ENCODE peak calls at places on chromosomes 1 and 21, in five cellular contexts. R, V, O, P and H are unnamed samples.

GRCh38 chr1:191034126-191034525 is 556.5 kb upstream of the BRINP3 start:
- DNase-seq in R (no peak), P (no peak), V (no peak), O (no peak), H (no peak)

GRCh38 chr1:6467224-6467623 is 1.3 kb upstream of the TNFRSF25 start:
- DNase-seq in P (no peak), O (no peak), R (no peak), V (no peak), H (no peak)

GRCh38 chr1:222995620-222996306 is 147.3 kb downstream of the TLR5 start:
- DNase-seq in R (no peak), V (no peak), P (no peak), O (no peak), H (no peak)

GRCh38 chr1:54254055-54254454 is 54.1 kb downstream of the MRPL37 start:
- DNase-seq in V (no peak), R (no peak), P (peak; percentile 26), O (no peak), H (peak; percentile 59)

GRCh38 chr1:119870917-119871486 is 25.3 kb downstream of the ADAM30 start:
- DNase-seq in O (peak; percentile 85), R (peak; percentile 89), V (peak; percentile 85), P (peak; percentile 69), H (peak; percentile 82)

GRCh38 chr1:21289700-21290545 is at the start of gene ECE1:
- DNase-seq in P (peak; percentile 52), O (peak; percentile 80), R (peak; percentile 73), V (no peak), H (peak; percentile 53)

GRCh38 chr1:202599669-202600431 is 110.4 kb downstream of the SYT2 start:
- DNase-seq in P (peak; percentile 51), V (peak; percentile 87), O (peak; percentile 79), R (peak; percentile 73), H (peak; percentile 73)

GRCh38 chr1:12057940-12058687 is 5.0 kb upstream of the TNFRSF8 start:
- DNase-seq in R (no peak), P (no peak), O (no peak), V (no peak), H (no peak)

GRCh38 chr1:33349081-33349759 is 28.3 kb upstream of the A3GALT2 start:
- DNase-seq in R (peak; percentile 75), P (no peak), O (peak; percentile 87), V (peak; percentile 75), H (peak; percentile 56)

GRCh38 chr1:2861143-2861987 is 59.9 kb upstream of the TTC34 start:
- DNase-seq in P (no peak), O (no peak), R (no peak), V (no peak), H (no peak)

GRCh38 chr1:111812306-111812705 is 56.6 kb downstream of the DDX20 start:
- DNase-seq in V (no peak), O (no peak), P (no peak), R (no peak), H (no peak)

GRCh38 chr21:39715804-39716397 is 29.1 kb upstream of the IGSF5 start:
- DNase-seq in R (peak; percentile 22), V (peak; percentile 68), P (peak; percentile 52), O (no peak), H (peak; percentile 22)

GRCh38 chr1:239493736-239494285 is 107.4 kb downstream of the CHRM3 start:
- DNase-seq in R (no peak), V (no peak), O (no peak), P (no peak), H (no peak)

DNA sequence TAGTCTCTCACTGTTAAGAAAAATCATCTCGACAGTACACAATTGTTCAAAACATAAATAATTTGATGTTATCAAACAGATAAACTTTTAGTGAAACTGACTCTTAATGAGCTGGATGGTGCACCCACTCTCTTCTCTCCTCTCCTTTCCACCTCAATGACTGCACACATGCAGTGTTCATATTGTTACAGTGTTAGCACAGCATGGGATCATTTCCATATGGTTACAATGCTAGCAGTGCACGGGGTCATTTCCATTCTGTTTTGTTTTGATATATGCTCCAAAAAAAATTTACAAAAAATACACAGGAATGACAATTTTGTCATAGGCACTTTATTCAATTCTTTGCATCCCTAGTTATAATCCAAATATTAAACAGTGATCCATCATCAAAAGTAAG is 26.4 kb upstream of the RNF187 start:
- DNase-seq in V (no peak), O (no peak), P (no peak), R (no peak), H (no peak)
- TF ChIP-seq CTCF in V (no peak), O (no peak), P (no peak), R (no peak), H (no peak)

GRCh38 chr1:100928128-100928527 is 32.2 kb downstream of the SLC30A7 start:
- DNase-seq in R (no peak), V (no peak), P (no peak), O (no peak), H (no peak)

GRCh38 chr1:100924212-100924611 is 28.3 kb downstream of the SLC30A7 start:
- DNase-seq in P (no peak), O (no peak), V (no peak), R (no peak), H (no peak)

GRCh38 chr1:100927276-100927675 is 31.4 kb downstream of the SLC30A7 start:
- DNase-seq in V (no peak), O (no peak), R (no peak), P (no peak), H (no peak)

GRCh38 chr1:100924991-100925390 is 29.1 kb downstream of the SLC30A7 start:
- DNase-seq in P (no peak), V (no peak), O (no peak), R (no peak), H (no peak)

DNA sequence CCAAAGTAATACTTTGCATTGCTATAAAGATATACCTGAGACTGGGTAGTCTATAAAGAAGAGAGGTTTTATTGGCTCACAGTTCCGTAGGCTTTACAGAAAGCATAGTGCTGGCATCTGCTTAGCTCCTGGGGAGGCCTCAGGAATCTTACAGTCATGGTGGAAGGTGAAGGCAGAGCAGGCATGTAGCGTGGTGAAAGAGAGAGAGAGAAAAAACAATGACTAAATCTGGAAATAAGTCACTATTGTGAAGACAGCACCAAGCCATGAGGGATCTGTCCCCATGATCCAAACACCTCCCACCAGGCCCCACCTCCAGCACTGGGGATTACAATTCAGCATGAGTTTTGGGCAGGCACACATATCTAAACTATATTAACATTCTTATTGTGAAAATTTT is 30.4 kb downstream of the SLC30A7 start:
- DNase-seq in O (no peak), R (no peak), V (no peak), P (no peak), H (no peak)
- H3K4me1 ChIP-seq in O (no peaks in the 10 kb centered on the region), R (no peaks in the 10 kb centered on the region), V (no peaks in the 10 kb centered on the region), P (no peaks in the 10 kb centered on the region), H (no peaks in the 10 kb centered on the region)

GRCh38 chr21:33196956-33197374 is 32.8 kb upstream of the IFNAR2 start:
- DNase-seq in V (peak; percentile 78), R (peak; percentile 62), O (peak; percentile 75), P (peak; percentile 73), H (peak; percentile 51)
- TF ChIP-seq CTCF in V (peak; percentile 66), R (peak; percentile 73), O (peak; percentile 71), P (peak; percentile 72), H (peak; percentile 69)

DNA sequence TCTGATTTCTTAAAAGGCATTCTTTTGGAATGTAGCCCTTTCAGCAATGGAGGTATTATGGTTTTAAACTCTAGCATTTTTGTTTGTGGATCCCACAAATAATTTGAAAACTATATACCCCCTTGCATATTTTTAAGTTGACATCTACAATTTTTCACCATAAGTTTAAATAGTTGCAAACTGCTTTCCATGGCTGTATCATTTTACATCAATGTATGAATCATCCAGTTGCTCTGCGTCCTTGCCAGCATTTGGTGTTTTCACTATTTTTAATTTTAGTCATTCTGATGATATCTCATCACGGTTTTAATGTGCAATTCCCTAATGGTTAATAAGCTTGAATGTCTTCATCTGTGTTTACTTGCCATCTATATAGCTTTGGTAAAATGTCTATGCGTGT is 20.7 kb downstream of the DIPK1A start:
- DNase-seq in P (no peak), R (no peak), V (no peak), O (no peak), H (no peak)
- H3K4me1 ChIP-seq in P (peaks cover 11% of the 10 kb centered on the region), R (peaks cover 2% of the 10 kb centered on the region), V (peaks cover 51% of the 10 kb centered on the region), O (peaks cover 8% of the 10 kb centered on the region), H (peaks cover 4% of the 10 kb centered on the region)

DNA sequence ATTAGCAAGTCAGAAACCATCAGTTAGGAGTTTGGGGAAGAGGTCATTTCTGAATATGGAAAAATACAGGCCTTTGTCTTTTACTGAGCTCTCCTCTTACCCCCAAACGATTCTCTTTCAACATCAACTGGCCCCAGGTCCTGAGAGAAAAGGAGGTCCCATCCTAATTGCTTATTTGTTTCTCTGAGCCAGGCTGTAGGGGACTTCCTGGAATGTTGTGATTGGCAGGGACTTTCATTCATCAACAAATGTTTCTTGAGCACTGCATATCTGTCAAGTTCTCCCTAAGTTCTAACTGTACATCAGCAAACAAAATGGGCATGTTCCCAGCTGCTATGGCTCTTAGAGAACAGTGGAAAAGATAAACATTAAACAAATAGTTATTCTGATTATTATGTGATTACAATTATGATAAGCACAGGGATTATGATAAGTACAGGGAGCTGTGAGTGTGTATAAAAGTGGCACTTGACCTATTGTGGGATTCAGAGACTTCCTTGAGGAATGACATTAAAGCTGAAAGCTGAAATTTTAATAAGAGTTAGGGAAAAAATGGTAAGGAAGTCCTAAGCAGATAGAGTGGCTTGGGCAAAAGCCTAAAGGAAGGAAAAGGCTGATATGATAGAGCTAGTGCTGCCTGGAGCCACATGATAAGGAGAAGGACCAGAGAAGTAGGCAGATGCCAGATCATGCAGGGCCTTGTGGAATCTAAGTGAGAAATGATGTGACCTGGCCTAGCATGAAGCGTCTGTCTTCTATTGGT is 11.6 kb downstream of the GPX7 start:
- DNase-seq in P (no peak), R (no peak), V (no peak), O (no peak), H (no peak)
- TF ChIP-seq CTCF in P (no peak), R (no peak), V (no peak), O (no peak), H (no peak)

DNA sequence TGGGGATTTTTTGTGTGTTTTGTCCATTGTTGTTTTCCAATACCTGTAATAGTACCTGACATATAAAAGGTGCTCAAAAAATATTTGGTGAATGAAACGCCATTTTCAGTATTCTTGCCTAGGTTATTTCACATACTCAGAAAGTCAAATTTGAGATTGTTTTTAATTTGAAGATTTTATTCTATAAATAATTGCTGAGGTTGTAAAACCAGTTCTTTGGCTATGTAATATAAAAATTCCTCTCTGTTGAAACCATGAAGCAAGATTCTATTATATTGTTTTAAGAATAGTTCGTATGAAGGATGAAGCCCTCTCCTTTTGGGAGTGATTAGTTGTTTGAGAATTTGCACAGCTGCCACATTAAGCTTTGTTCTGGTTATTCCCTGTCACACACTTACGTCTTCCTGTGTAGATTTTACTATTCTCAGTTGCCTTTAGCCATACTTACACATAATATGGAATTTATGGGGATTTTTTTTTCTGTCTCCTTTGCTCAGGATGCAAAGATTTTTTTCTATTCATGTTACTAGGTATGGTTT is 60.2 kb upstream of the MPC2 start:
- DNase-seq in R (no peak), V (no peak), P (no peak), O (no peak), H (no peak)
- H3K4me1 ChIP-seq in R (no peaks in the 10 kb centered on the region), V (no peaks in the 10 kb centered on the region), P (peaks cover 3% of the 10 kb centered on the region), O (peaks cover 4% of the 10 kb centered on the region), H (no peaks in the 10 kb centered on the region)